ENCODE peak calls at places on chromosomes 16 and 17, in six cellular contexts. M is heart left ventricle, C is IMR-90, I is gastrocnemius medialis, Z is prostate gland, L is A549. O is an unnamed sample.

GRCh38 chr16:1974157-1975070 is 2.6 kb downstream of the TBL3 start:
- DNase-seq in M (no peak), C (no peak), I (no peak), Z (no peak), L (no peak), O (no peak)

GRCh38 chr17:82302991-82303943 is 14.1 kb downstream of the CD7 start:
- DNase-seq in M (no peak), C (no peak), I (no peak), Z (no peak), L (no peak), O (no peak)

GRCh38 chr17:32327911-32328310 is 14.1 kb downstream of the C17orf75 start:
- DNase-seq in M (no peak), C (no peak), I (no peak), Z (no peak), L (no peak), O (no peak)

GRCh38 chr17:64045176-64045575 is 24.7 kb upstream of the ICAM2 start:
- DNase-seq in M (no peak), C (no peak), I (no peak), Z (no peak), L (no peak), O (no peak)

GRCh38 chr16:65889533-65889966 is 476.9 kb upstream of the CDH5 start:
- DNase-seq in M (no peak), C (peak; percentile 7), I (no peak), Z (peak; percentile 37), L (no peak), O (no peak)

GRCh38 chr16:27174007-27174406 is 29.3 kb upstream of the KDM8 start:
- DNase-seq in M (no peak), C (no peak), I (no peak), Z (peak; percentile 63), L (no peak), O (no peak)

GRCh38 chr16:66695474-66695934 is 1.0 kb downstream of the CMTM4 start:
- DNase-seq in M (no peak), C (no peak), I (no peak), Z (peak; percentile 31), L (no peak), O (no peak)

GRCh38 chr17:12342161-12342560 is 321.5 kb downstream of the MAP2K4 start:
- DNase-seq in M (no peak), C (no peak), I (no peak), Z (no peak), L (no peak), O (no peak)

GRCh38 chr16:23286131-23286532 is 16.0 kb upstream of the SCNN1B start:
- DNase-seq in M (no peak), C (peak; percentile 59), I (no peak), Z (no peak), L (no peak), O (no peak)

GRCh38 chr17:57915532-57915931 is 39.7 kb downstream of the CUEDC1 start:
- DNase-seq in M (no peak), C (peak; percentile 28), I (no peak), Z (no peak), L (no peak), O (no peak)
- H3K4me1 ChIP-seq in M (peaks cover 75% of the 10 kb centered on the region), C (peaks cover 25% of the 10 kb centered on the region), I (peaks cover 72% of the 10 kb centered on the region), Z (peaks cover 34% of the 10 kb centered on the region), L (peaks cover 70% of the 10 kb centered on the region), O (peaks cover 11% of the 10 kb centered on the region)

GRCh38 chr16:31138621-31139578 is 3.4 kb upstream of the PRSS8 start:
- DNase-seq in M (no peak), C (peak; percentile 70), I (peak; percentile 91), Z (peak; percentile 64), L (peak; percentile 76), O (no peak)
- TF ChIP-seq POLR2A in M (no peak), C (no peak), I (peak; percentile 18), Z (no peak), L (no peak), O (no peak)

GRCh38 chr16:52581530-52581929 is 34.6 kb upstream of the TOX3 start:
- DNase-seq in M (no peak), C (no peak), I (no peak), Z (no peak), L (no peak), O (no peak)
- TF ChIP-seq CTCF in M (no peak), C (no peak), I (no peak), Z (no peak), L (no peak), O (no peak)

DNA sequence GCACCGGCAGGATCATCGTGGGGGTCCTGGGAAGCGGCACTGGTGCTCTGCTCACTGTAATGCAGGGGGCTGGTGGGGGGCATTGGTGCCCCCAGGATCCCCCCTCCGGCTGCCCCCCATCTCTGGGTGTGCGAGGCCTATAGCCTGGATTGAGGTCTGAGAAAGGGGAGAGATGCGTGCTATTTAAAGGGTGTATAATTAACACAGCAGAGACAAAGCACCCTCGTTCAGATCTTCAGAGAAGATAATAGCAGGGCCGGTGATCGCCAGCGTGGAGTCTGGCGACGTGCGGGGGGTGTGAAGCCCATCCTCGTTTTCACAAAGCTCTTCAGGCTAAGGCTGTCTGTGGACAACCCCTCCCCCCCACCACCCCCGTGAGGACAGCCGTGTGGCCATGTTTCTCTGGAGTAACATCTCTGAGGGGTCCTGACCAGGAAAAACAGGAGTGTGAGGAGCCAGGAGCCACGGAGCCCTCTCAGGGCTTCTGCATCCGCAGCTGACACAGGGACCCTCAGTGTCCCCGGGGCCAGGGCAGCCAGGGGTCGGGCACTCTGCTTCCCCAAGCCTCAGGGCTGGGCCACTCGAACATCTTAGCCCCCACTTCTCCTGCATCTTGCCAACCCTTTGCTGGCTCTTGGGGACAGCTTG is 58.7 kb downstream of the BAIAP2 start:
- DNase-seq in M (no peak), C (no peak), I (no peak), Z (no peak), L (no peak), O (no peak)
- H3K4me1 ChIP-seq in M (peaks cover 47% of the 10 kb centered on the region), C (peaks cover 37% of the 10 kb centered on the region), I (peaks cover 25% of the 10 kb centered on the region), Z (peaks cover 22% of the 10 kb centered on the region), L (peaks cover 72% of the 10 kb centered on the region), O (peaks cover 12% of the 10 kb centered on the region)

DNA sequence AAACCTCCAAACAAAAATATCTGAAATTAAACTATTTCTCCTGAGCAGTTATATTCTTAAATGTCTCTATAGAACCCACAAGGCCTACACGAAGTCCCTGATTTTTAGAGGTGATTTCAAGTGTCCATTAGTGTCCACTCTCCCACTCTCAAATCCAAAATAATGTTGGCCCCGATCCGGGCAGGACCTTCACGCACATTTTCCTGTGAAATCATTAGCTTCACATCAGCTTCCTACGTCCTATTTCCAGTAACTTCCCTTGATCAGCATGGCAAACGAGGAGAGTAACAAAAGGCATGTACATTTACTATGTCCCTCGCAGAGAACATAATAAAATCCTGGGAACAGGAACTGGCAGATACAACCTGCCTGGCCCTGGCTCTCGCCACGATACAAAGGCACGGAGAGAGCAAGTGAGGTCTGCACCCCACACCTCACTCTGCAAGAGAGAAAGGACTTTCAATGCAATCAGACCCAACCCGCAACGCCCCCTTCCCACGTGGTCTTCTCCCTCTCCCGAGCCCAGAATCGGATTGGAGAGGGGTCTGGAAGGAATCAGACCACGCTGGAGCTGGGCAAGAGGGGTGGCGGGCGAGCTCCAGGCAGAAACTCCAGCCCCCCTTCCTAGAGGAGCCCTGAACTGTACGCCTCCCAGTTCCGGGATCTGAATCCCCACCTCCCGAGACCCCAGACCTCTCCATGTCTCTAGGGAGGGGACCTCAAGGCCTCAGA is 17.5 kb upstream of the C17orf78 start:
- DNase-seq in M (peak; percentile 43), C (peak; percentile 44), I (peak; percentile 30), Z (peak; percentile 68), L (peak; percentile 82), O (peak; percentile 56)
- TF ChIP-seq POLR2A in M (no peak), C (no peak), I (no peak), Z (no peak), L (peak; percentile 31), O (no peak)

GRCh38 chr17:37824534-37825485 is 80.0 kb upstream of the HNF1B start:
- DNase-seq in M (no peak), C (peak; percentile 90), I (no peak), Z (no peak), L (peak; percentile 95), O (no peak)

GRCh38 chr17:37826497-37827115 is 81.7 kb upstream of the HNF1B start:
- DNase-seq in M (peak; percentile 31), C (no peak), I (no peak), Z (no peak), L (no peak), O (no peak)

GRCh38 chr17:37828313-37829124 is 83.7 kb upstream of the HNF1B start:
- DNase-seq in M (no peak), C (peak; percentile 28), I (no peak), Z (no peak), L (peak; percentile 77), O (no peak)

GRCh38 chr17:37827905-37828304 is 83.0 kb upstream of the HNF1B start:
- DNase-seq in M (no peak), C (no peak), I (no peak), Z (no peak), L (no peak), O (no peak)

GRCh38 chr17:37825851-37826250 is 81.0 kb upstream of the HNF1B start:
- DNase-seq in M (no peak), C (no peak), I (no peak), Z (no peak), L (no peak), O (no peak)
- TF ChIP-seq CTCF in M (no peak), C (no peak), I (no peak), Z (no peak), L (no peak), O (no peak)

O was measured in breast epithelium.